ENCODE peak calls at places on chromosome 19, in nine cellular contexts. C is astrocyte; V is uterus; P is testis; G is heart right ventricle; J is left lung; M is CD8-positive, alpha-beta T cell; R is right atrium auricular region; X is kidney epithelial cell. W is an unnamed sample. For H3K36me3, the result is how much of the 10 kb centered on the place peaks cover.

GRCh38 chr19:50909240-50910070 is 1.7 kb downstream of the KLK4 start:
- DNase-seq in C (no peak), V (peak), P (peak), G (no peak), J (no peak), M (peak), R (no peak), X (no peak), W (peak)

GRCh38 chr19:58330458-58330857 is 3.7 kb downstream of the ZSCAN22 start:
- DNase-seq in C (peak), V (no peak), P (no peak), G (no peak), J (no peak), M (no peak), R (no peak), X (no peak), W (no peak)

GRCh38 chr19:40692212-40692551 is 1.7 kb upstream of the NUMBL start:
- DNase-seq in C (no peak), V (no peak), P (no peak), G (no peak), J (peak), M (no peak), R (no peak), X (no peak), W (no peak)

GRCh38 chr19:17125052-17125727 is 49.6 kb downstream of the MYO9B start:
- DNase-seq in C (peak), V (no peak), P (no peak), G (no peak), J (no peak), M (peak), R (no peak), X (no peak), W (no peak)

GRCh38 chr19:7618366-7618765 is 11.0 kb downstream of the XAB2 start:
- DNase-seq in C (no peak), V (no peak), P (peak), G (no peak), J (peak), M (no peak), R (no peak), X (no peak), W (no peak)

GRCh38 chr19:55111238-55111831 is 6.1 kb downstream of the PPP1R12C start:
- DNase-seq in C (no peak), V (no peak), P (no peak), G (no peak), J (no peak), M (no peak), R (no peak), X (no peak), W (no peak)

GRCh38 chr19:20787766-20788165 is 11.7 kb downstream of the ZNF66 start:
- DNase-seq in C (no peak), V (no peak), P (no peak), G (no peak), J (no peak), M (no peak), R (no peak), X (no peak), W (no peak)

GRCh38 chr19:18985257-18985656 is 44.2 kb upstream of the HOMER3 start:
- DNase-seq in C (no peak), V (no peak), P (no peak), G (peak), J (no peak), M (no peak), R (no peak), X (no peak), W (no peak)

GRCh38 chr19:28444371-28444770 is 768.6 kb downstream of the UQCRFS1 start:
- DNase-seq in C (no peak), V (no peak), P (no peak), G (no peak), J (no peak), M (no peak), R (no peak), X (no peak), W (no peak)

GRCh38 chr19:56144396-56144795 is 3.3 kb downstream of the ZNF444 start:
- DNase-seq in C (no peak), V (no peak), P (no peak), G (no peak), J (no peak), M (no peak), R (no peak), X (no peak), W (no peak)

GRCh38 chr19:53101518-53101917 is 1.7 kb downstream of the ZNF160 start:
- DNase-seq in C (no peak), V (no peak), P (no peak), G (no peak), J (no peak), M (no peak), R (no peak), X (no peak), W (peak)

GRCh38 chr19:43581467-43581866 is 5.9 kb downstream of the PINLYP start:
- DNase-seq in C (no peak), V (no peak), P (no peak), G (no peak), J (no peak), M (no peak), R (no peak), X (no peak), W (no peak)
- TF ChIP-seq CTCF in C (no peak), V (no peak), P (no peak), G (no peak), J (no peak), M (no peak), R (no peak), X (no peak), W (no peak)

GRCh38 chr19:4649392-4650094 is 10.2 kb downstream of the TNFAIP8L1 start:
- DNase-seq in C (no peak), V (no peak), P (no peak), G (no peak), J (no peak), M (no peak), R (no peak), X (no peak), W (no peak)

GRCh38 chr19:4647676-4648644 is 8.6 kb downstream of the TNFAIP8L1 start:
- DNase-seq in C (no peak), V (peak), P (peak), G (peak), J (no peak), M (no peak), R (peak), X (no peak), W (peak)

GRCh38 chr19:4653793-4654436 is 14.6 kb downstream of the TNFAIP8L1 start:
- DNase-seq in C (no peak), V (no peak), P (no peak), G (no peak), J (no peak), M (no peak), R (no peak), X (no peak), W (no peak)

GRCh38 chr19:4652075-4652474 is 12.8 kb downstream of the TNFAIP8L1 start:
- DNase-seq in C (no peak), V (no peak), P (no peak), G (no peak), J (no peak), M (no peak), R (no peak), X (no peak), W (no peak)

DNA sequence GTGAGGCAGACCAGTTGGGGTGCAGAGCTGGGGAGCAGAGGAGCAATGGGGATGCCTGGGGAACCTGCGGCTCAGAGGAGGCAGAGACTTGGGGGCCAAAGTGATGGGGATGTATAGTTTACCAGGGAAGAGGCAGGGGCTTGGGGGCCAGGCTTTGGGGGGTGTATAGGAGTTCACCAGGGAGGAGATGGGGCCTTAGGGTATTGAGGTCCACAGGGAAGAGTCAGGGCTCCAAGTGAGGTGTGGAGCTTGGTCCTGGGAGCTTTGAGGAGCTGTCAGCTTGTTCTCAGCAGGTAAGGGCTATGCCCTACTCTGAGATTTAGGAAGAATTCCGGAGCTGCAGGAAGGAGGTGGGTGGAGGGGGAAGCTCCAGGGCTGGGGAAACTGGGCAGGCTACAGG is 10.8 kb downstream of the TNFAIP8L1 start:
- DNase-seq in C (no peak), V (no peak), P (no peak), G (no peak), J (no peak), M (no peak), R (no peak), X (no peak), W (no peak)
- H3K36me3 ChIP-seq in C (under half), V (under half), P (under half), G (under half), J (under half), M (under half), R (under half), X (under half), W (under half)

GRCh38 chr19:1105873-1106840 is 2.4 kb downstream of the GPX4 start:
- DNase-seq in C (no peak), V (no peak), P (no peak), G (no peak), J (no peak), M (no peak), R (no peak), X (no peak), W (no peak)

GRCh38 chr19:1108291-1109031 is 4.7 kb downstream of the GPX4 start:
- DNase-seq in C (no peak), V (no peak), P (no peak), G (no peak), J (no peak), M (no peak), R (no peak), X (no peak), W (no peak)

GRCh38 chr19:1105217-1105872 is 1.6 kb downstream of the GPX4 start:
- DNase-seq in C (no peak), V (no peak), P (no peak), G (no peak), J (no peak), M (no peak), R (no peak), X (no peak), W (no peak)

GRCh38 chr19:1107655-1108261 is 4.0 kb downstream of the GPX4 start:
- DNase-seq in C (no peak), V (no peak), P (no peak), G (no peak), J (no peak), M (no peak), R (no peak), X (no peak), W (no peak)

DNA sequence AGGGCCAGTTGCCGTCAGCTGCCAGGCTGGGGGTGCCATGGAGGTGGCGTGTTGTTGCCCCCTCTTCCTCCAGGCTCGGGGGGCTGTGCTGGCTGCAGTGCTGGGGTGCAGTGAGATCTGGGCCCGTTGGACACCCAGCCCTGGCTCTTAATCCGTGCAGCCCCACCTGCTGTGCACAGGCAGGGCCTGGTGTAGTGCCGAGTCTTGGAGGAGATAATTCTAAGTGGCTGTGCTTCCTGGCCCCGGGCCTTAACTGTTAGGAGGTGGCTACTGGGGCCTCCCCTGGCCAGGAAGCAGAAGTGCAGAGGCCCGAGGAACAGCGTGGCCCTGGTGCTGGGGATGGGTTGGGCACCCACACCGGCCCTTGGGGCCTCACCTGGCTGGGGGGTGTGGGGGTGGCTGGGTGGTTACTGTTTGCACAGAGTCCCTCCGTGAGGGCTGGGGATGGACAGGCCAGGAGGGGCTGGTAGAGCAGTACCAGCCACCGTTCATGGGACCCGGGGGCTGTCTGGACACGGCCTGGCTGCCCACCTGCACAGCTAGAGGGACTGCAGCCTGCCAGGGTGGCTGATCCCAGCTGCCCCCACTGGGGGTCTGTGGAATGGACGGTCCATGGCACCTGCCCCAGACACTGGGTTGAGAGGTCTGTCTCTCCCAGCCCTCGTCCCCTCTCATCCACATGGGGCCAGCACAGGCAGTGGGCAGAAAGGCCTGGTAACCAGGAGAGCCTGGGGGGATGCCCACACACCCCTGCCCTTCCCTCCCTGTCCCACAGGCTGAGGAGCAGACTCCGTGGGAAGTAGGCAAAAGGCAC is 3.3 kb downstream of the GPX4 start:
- DNase-seq in C (peak), V (no peak), P (no peak), G (no peak), J (no peak), M (no peak), R (no peak), X (no peak), W (peak)
- TF ChIP-seq CTCF in C (no peak), V (no peak), P (peak), G (no peak), J (no peak), M (no peak), R (no peak), X (peak), W (peak)

GRCh38 chr19:23382955-23383354 is 12.3 kb downstream of the ZNF91 start:
- DNase-seq in C (no peak), V (no peak), P (no peak), G (no peak), J (no peak), M (no peak), R (no peak), X (no peak), W (no peak)

GRCh38 chr19:23384166-23384565 is 11.1 kb downstream of the ZNF91 start:
- DNase-seq in C (no peak), V (no peak), P (no peak), G (no peak), J (no peak), M (no peak), R (no peak), X (no peak), W (no peak)

GRCh38 chr19:23377276-23377675 is 18.0 kb downstream of the ZNF91 start:
- DNase-seq in C (no peak), V (no peak), P (no peak), G (no peak), J (no peak), M (no peak), R (no peak), X (no peak), W (no peak)

GRCh38 chr19:23381114-23381513 is 14.2 kb downstream of the ZNF91 start:
- DNase-seq in C (no peak), V (no peak), P (no peak), G (no peak), J (no peak), M (no peak), R (no peak), X (no peak), W (no peak)

DNA sequence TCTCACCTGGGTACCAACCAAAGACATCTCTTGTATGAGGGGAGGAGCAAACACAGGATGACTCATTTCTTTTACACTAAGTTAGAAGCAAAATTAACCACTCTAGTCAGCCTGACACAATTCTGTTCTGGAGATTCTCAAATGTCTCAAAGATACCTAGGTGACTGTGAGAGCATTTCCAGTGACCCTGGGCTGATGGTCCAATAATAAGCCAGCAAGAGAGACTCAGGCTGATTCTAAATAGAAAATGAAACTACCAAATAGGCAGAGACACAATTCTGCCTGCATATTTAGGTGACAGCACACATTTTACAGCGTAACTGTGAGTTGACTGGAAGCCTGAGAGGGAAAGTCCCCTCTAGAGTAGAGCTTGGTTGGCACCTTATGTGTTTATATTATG is 16.3 kb downstream of the ZNF91 start:
- DNase-seq in C (no peak), V (no peak), P (no peak), G (no peak), J (no peak), M (no peak), R (no peak), X (no peak), W (no peak)
- H3K36me3 ChIP-seq in C (under half), V (under half), P (under half), G (under half), J (half or more), M (under half), R (under half), X (under half), W (under half)

GRCh38 chr19:41918095-41918494 is 10.2 kb downstream of the ERFL start:
- DNase-seq in C (no peak), V (no peak), P (no peak), G (no peak), J (no peak), M (no peak), R (no peak), X (no peak), W (no peak)

GRCh38 chr19:41918653-41919244 is 9.5 kb downstream of the ERFL start:
- DNase-seq in C (peak), V (no peak), P (no peak), G (no peak), J (no peak), M (no peak), R (no peak), X (no peak), W (no peak)

GRCh38 chr19:41915248-41916032 is 12.8 kb downstream of the ERFL start:
- DNase-seq in C (no peak), V (no peak), P (no peak), G (no peak), J (peak), M (no peak), R (no peak), X (no peak), W (no peak)

GRCh38 chr19:41916033-41916424 is 12.2 kb downstream of the ERFL start:
- DNase-seq in C (no peak), V (no peak), P (no peak), G (no peak), J (no peak), M (no peak), R (no peak), X (no peak), W (no peak)

GRCh38 chr19:41917676-41918075 is 10.6 kb downstream of the ERFL start:
- DNase-seq in C (no peak), V (no peak), P (no peak), G (no peak), J (peak), M (no peak), R (no peak), X (no peak), W (no peak)
- TF ChIP-seq CTCF in C (no peak), V (no peak), P (no peak), G (no peak), J (no peak), M (no peak), R (no peak), X (no peak), W (no peak)

GRCh38 chr19:5235458-5236219 is 105.0 kb downstream of the PTPRS start:
- DNase-seq in C (no peak), V (no peak), P (no peak), G (no peak), J (no peak), M (no peak), R (no peak), X (no peak), W (no peak)
- H3K36me3 ChIP-seq in C (under half), V (under half), P (under half), G (under half), J (under half), M (under half), R (under half), X (under half), W (under half)

GRCh38 chr19:4712771-4713170 is 10.9 kb downstream of the DPP9 start:
- DNase-seq in C (no peak), V (no peak), P (no peak), G (no peak), J (no peak), M (no peak), R (no peak), X (no peak), W (no peak)
- TF ChIP-seq CTCF in C (no peak), V (no peak), P (no peak), G (no peak), J (no peak), M (no peak), R (no peak), X (no peak), W (no peak)

GRCh38 chr19:54107876-54108490 is 5.3 kb downstream of the NDUFA3 start:
- DNase-seq in C (no peak), V (no peak), P (no peak), G (no peak), J (no peak), M (no peak), R (no peak), X (no peak), W (no peak)
- H3K36me3 ChIP-seq in C (under half), V (under half), P (under half), G (under half), J (half or more), M (under half), R (half or more), X (under half), W (under half)

GRCh38 chr19:893775-894090 is 449 bp downstream of the RNU6-9 start:
- DNase-seq in C (no peak), V (no peak), P (no peak), G (no peak), J (no peak), M (no peak), R (no peak), X (no peak), W (no peak)
- TF ChIP-seq CTCF in C (no peak), V (no peak), P (no peak), G (no peak), J (no peak), M (no peak), R (no peak), X (no peak), W (no peak)

DNA sequence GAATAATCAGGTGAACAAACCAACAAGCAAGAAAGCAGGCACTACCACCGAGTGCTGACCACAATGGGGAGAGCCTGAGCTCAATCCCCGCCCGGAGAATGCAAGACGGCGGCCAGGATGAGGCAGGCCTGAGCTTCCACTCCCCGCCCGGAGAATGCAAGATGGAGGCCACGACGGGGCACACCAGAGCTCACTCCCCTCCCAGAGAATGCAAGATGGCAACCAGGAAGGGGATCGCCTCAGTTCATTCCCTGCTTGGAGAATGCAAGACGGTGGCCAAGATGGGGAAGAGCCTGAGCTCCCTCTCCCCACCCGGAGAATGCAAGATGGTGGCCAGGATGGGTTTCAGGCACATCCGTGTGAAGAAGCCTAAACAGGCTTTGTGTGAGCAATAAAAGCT is 24.7 kb upstream of the MIER2 start:
- DNase-seq in C (no peak), V (no peak), P (no peak), G (no peak), J (no peak), M (no peak), R (no peak), X (no peak), W (no peak)
- H3K36me3 ChIP-seq in C (under half), V (under half), P (under half), G (under half), J (under half), M (under half), R (under half), X (under half), W (under half)